ENCODE peak calls at places on chromosomes 3 and 15, in four cellular contexts. One of them, this sample, is unnamed.
A peak's percentile ranks its signal among the peaks of the same experiment; 100 is the strongest.

GRCh38 chr3:88661433-88661824 is 446.0 kb upstream of the EPHA3 start:
- DNase-seq in K562: no peak
- DNase-seq in HepG2: no peak
- DNase-seq in GM12878: no peak
- DNase-seq in this sample: no peak

GRCh38 chr15:91965501-91966180 is 112.1 kb downstream of the SLCO3A1 start:
- DNase-seq in K562: no peak
- DNase-seq in HepG2: no peak
- DNase-seq in GM12878: no peak
- DNase-seq in this sample: no peak

GRCh38 chr3:17894434-17895060 is 152.1 kb upstream of the TBC1D5 start:
- DNase-seq in K562: no peak
- DNase-seq in HepG2: peak; percentile 5
- DNase-seq in GM12878: no peak
- DNase-seq in this sample: peak; percentile 75

GRCh38 chr15:88238618-88239430 is 17.7 kb downstream of the NTRK3 start:
- DNase-seq in K562: no peak
- DNase-seq in HepG2: no peak
- DNase-seq in GM12878: no peak
- DNase-seq in this sample: no peak

GRCh38 chr15:55522741-55523450 is 14.9 kb upstream of the DNAAF4 start:
- DNase-seq in K562: no peak
- DNase-seq in HepG2: no peak
- DNase-seq in GM12878: no peak
- DNase-seq in this sample: no peak

GRCh38 chr15:63510548-63510940 is 6.2 kb downstream of the USP3 start:
- DNase-seq in K562: no peak
- DNase-seq in HepG2: no peak
- DNase-seq in GM12878: no peak
- DNase-seq in this sample: no peak

GRCh38 chr3:131075632-131076328 is 49.1 kb downstream of the NEK11 start:
- DNase-seq in K562: no peak
- DNase-seq in HepG2: no peak
- DNase-seq in GM12878: no peak
- DNase-seq in this sample: no peak

GRCh38 chr3:16253601-16254000 is 11.1 kb downstream of the DPH3 start:
- DNase-seq in K562: no peak
- DNase-seq in HepG2: no peak
- DNase-seq in GM12878: no peak
- DNase-seq in this sample: no peak

GRCh38 chr3:143170676-143171075 is 51.1 kb downstream of the CHST2 start:
- DNase-seq in K562: no peak
- DNase-seq in HepG2: no peak
- DNase-seq in GM12878: no peak
- DNase-seq in this sample: no peak

GRCh38 chr3:141076821-141077571 is 25.8 kb downstream of the SPSB4 start:
- DNase-seq in K562: no peak
- DNase-seq in HepG2: no peak
- DNase-seq in GM12878: no peak
- DNase-seq in this sample: peak; percentile 45

GRCh38 chr3:184524981-184525336 is 36.6 kb upstream of the EPHB3 start:
- DNase-seq in K562: no peak
- DNase-seq in HepG2: no peak
- DNase-seq in GM12878: no peak
- DNase-seq in this sample: no peak

GRCh38 chr3:60798456-60798855 is 452.8 kb downstream of the FHIT start:
- DNase-seq in K562: no peak
- DNase-seq in HepG2: no peak
- DNase-seq in GM12878: no peak
- DNase-seq in this sample: no peak

GRCh38 chr3:17070560-17070959 is 185.8 kb downstream of the PLCL2 start:
- DNase-seq in K562: no peak
- DNase-seq in HepG2: no peak
- DNase-seq in GM12878: no peak
- DNase-seq in this sample: peak; percentile 32

GRCh38 chr3:23804441-23805227 is 1.1 kb upstream of the UBE2E1 start:
- DNase-seq in K562: no peak
- DNase-seq in HepG2: no peak
- DNase-seq in GM12878: no peak
- DNase-seq in this sample: no peak

GRCh38 chr15:100602822-100603393 is 519 bp downstream of the ASB7 start:
- DNase-seq in K562: peak; percentile 29
- DNase-seq in HepG2: peak; percentile 10
- DNase-seq in GM12878: peak; percentile 31
- DNase-seq in this sample: peak; percentile 24

GRCh38 chr3:184085389-184085852 is 11.4 kb upstream of the HTR3E start:
- DNase-seq in K562: no peak
- DNase-seq in HepG2: no peak
- DNase-seq in GM12878: no peak
- DNase-seq in this sample: no peak

GRCh38 chr3:49803464-49804140 is 541 bp downstream of the INKA1 start:
- DNase-seq in K562: peak; percentile 66
- DNase-seq in HepG2: no peak
- DNase-seq in GM12878: no peak
- DNase-seq in this sample: peak; percentile 66

GRCh38 chr3:76561494-76562242 is 478.2 kb upstream of the ROBO2 start:
- DNase-seq in K562: no peak
- DNase-seq in HepG2: no peak
- DNase-seq in GM12878: no peak
- DNase-seq in this sample: no peak

GRCh38 chr15:63157891-63158431 is 684 bp upstream of the RPS27L start:
- DNase-seq in K562: peak; percentile 44
- DNase-seq in HepG2: peak; percentile 70
- DNase-seq in GM12878: no peak
- DNase-seq in this sample: no peak

GRCh38 chr3:113287818-113288648 is 76.7 kb downstream of the BOC start:
- DNase-seq in K562: peak; percentile 52
- DNase-seq in HepG2: peak; percentile 43
- DNase-seq in GM12878: no peak
- DNase-seq in this sample: peak; percentile 62

GRCh38 chr3:44208086-44208485 is 33.6 kb upstream of the TOPAZ1 start:
- DNase-seq in K562: no peak
- DNase-seq in HepG2: no peak
- DNase-seq in GM12878: no peak
- DNase-seq in this sample: no peak

GRCh38 chr3:156449712-156450574 is 105.0 kb downstream of the SSR3 start:
- DNase-seq in K562: peak; percentile 40
- DNase-seq in HepG2: peak; percentile 29
- DNase-seq in GM12878: no peak
- DNase-seq in this sample: peak; percentile 18

GRCh38 chr3:81302045-81302444 is 459.4 kb downstream of the GBE1 start:
- DNase-seq in K562: peak; percentile 25
- DNase-seq in HepG2: peak; percentile 48
- DNase-seq in GM12878: no peak
- DNase-seq in this sample: peak; percentile 18

GRCh38 chr3:111715911-111716523 is 120.9 kb upstream of the ZBED2 start:
- DNase-seq in K562: peak; percentile 24
- DNase-seq in HepG2: peak; percentile 47
- DNase-seq in GM12878: no peak
- DNase-seq in this sample: peak; percentile 27

GRCh38 chr3:126951561-126951960 is 31.4 kb upstream of the PLXNA1 start:
- DNase-seq in K562: no peak
- DNase-seq in HepG2: no peak
- DNase-seq in GM12878: no peak
- DNase-seq in this sample: peak; percentile 1

GRCh38 chr3:106119691-106120090 is 250.9 kb upstream of the CBLB start:
- DNase-seq in K562: no peak
- DNase-seq in HepG2: no peak
- DNase-seq in GM12878: no peak
- DNase-seq in this sample: no peak

GRCh38 chr3:140428380-140428779 is 249.5 kb upstream of the TRIM42 start:
- DNase-seq in K562: no peak
- DNase-seq in HepG2: no peak
- DNase-seq in GM12878: no peak
- DNase-seq in this sample: no peak

GRCh38 chr3:104612218-104612617 is 754.5 kb upstream of the ALCAM start:
- DNase-seq in K562: no peak
- DNase-seq in HepG2: no peak
- DNase-seq in GM12878: no peak
- DNase-seq in this sample: no peak

GRCh38 chr3:185658504-185658912 is 72.4 kb downstream of the SENP2 start:
- DNase-seq in K562: no peak
- DNase-seq in HepG2: peak; percentile 14
- DNase-seq in GM12878: no peak
- DNase-seq in this sample: no peak

GRCh38 chr3:12990781-12991480 is 82.3 kb downstream of the IQSEC1 start:
- DNase-seq in K562: no peak
- DNase-seq in HepG2: no peak
- DNase-seq in GM12878: no peak
- DNase-seq in this sample: no peak

DNA sequence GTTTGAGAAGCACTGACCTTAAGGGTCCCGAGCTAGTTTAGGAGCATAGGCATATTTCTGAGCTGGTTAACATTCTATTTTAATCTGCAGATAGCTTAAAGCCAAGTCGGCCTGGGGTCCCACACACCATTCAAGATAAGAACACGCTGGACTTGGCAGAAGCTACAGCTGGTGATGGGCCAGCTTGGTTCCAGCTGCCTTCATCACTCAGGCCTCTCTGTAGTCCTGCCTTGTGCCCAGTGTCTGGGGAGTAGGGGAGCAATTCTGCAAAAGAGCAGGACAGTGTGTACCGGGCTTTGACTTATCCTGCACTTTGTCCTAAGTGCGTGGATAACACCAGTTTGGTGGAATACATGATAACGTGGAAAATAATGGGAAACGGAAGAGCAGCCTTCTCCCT is 164.5 kb downstream of the MEGF11 start:
- DNase-seq in K562: no peak
- DNase-seq in HepG2: no peak
- DNase-seq in GM12878: no peak
- DNase-seq in this sample: no peak
- TF ChIP-seq ETV6 in K562: no peak
- TF ChIP-seq ETV6 in HepG2: no peak
- TF ChIP-seq ETV6 in GM12878: no peak
- TF ChIP-seq ETV6 in this sample: no peak

GRCh38 chr3:22257252-22257651 is 506.2 kb upstream of the ZNF385D start:
- DNase-seq in K562: no peak
- DNase-seq in HepG2: no peak
- DNase-seq in GM12878: no peak
- DNase-seq in this sample: no peak
- TF ChIP-seq ETV6 in K562: no peak
- TF ChIP-seq ETV6 in HepG2: no peak
- TF ChIP-seq ETV6 in GM12878: no peak
- TF ChIP-seq ETV6 in this sample: no peak

DNA sequence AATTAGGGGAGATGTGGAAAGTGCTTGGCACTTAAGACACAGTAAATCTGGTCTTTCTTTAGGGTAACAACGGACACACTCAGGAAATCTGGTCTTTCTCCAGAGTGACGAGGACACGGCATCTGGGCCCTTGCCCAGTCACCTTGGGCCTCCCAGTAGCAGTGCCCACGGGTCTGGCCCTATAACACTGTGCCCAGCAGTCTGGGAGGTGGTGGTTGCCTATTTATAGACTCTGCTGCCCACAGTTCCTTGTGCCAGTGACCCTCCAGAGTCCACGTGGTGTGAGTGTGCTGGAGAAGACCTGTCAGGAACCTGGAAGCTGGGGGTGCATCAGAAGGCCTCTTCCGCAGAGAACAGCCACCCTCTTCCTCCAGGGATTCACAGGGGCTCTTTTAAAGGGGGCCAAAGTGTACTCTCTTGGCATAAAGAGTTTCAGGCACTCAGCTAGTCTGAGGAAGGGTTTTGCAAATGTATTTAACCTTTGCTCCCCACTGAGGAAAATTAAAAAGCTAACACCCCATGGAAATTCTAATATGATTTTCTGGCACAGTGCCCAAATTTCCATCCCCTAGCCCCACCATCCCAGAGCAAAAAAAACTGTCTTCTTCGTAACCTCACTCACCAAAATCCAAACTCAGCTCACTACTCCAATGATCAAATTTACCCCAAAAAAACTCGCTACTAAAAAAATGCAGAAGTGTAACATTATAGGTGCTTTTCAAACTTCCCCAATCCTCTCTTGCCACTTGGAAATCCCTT is 15.4 kb downstream of the WNT5A start:
- DNase-seq in K562: no peak
- DNase-seq in HepG2: no peak
- DNase-seq in GM12878: no peak
- DNase-seq in this sample: no peak
- TF ChIP-seq ETV6 in K562: no peak
- TF ChIP-seq ETV6 in HepG2: no peak
- TF ChIP-seq ETV6 in GM12878: no peak
- TF ChIP-seq ETV6 in this sample: no peak

GRCh38 chr3:47433796-47434195 is 41.9 kb downstream of the SCAP start:
- DNase-seq in K562: no peak
- DNase-seq in HepG2: no peak
- DNase-seq in GM12878: no peak
- DNase-seq in this sample: no peak
- TF ChIP-seq ETV6 in K562: no peak
- TF ChIP-seq ETV6 in HepG2: no peak
- TF ChIP-seq ETV6 in GM12878: no peak
- TF ChIP-seq ETV6 in this sample: no peak

GRCh38 chr15:69359724-69360123 is 54.4 kb upstream of the KIF23 start:
- DNase-seq in K562: no peak
- DNase-seq in HepG2: no peak
- DNase-seq in GM12878: no peak
- DNase-seq in this sample: no peak
- TF ChIP-seq ETV6 in K562: no peak
- TF ChIP-seq ETV6 in HepG2: no peak
- TF ChIP-seq ETV6 in GM12878: no peak
- TF ChIP-seq ETV6 in this sample: no peak